ENCODE peak calls at places on chromosomes 4 and X, in seven cellular contexts. J is T-helper 1 cell, L is NAMALWA, V is mesothelial cell of epicardium, W is HuH-7.5, H is HCT116, A is H9. Y is an unnamed sample.

GRCh38 chr4:40502936-40503335 is 126.7 kb downstream of the RBM47 start:
- DNase-seq in J (no peak), A (no peak), H (no peak), L (no peak), W (no peak), V (no peak), Y (peak)

GRCh38 chr4:3781193-3781886 is 15.2 kb downstream of the ADRA2C start:
- DNase-seq in H (peak), A (no peak), W (no peak), J (no peak), L (peak), V (no peak), Y (peak)

GRCh38 chr4:80006935-80007744 is 65.9 kb downstream of the ANTXR2 start:
- DNase-seq in L (no peak), J (no peak), A (no peak), V (no peak), H (no peak), W (peak), Y (peak)

GRCh38 chr4:8908206-8908893 is 36.7 kb upstream of the HMX1 start:
- DNase-seq in V (peak), L (no peak), J (no peak), W (no peak), H (no peak), A (peak), Y (no peak)

GRCh38 chr4:2934077-2934812 is 29.0 kb downstream of the NOP14 start:
- DNase-seq in H (no peak), W (no peak), L (no peak), J (peak), V (peak), A (no peak), Y (peak)

GRCh38 chr4:26325191-26325590 is 4.4 kb downstream of the RBPJ start:
- DNase-seq in W (no peak), V (no peak), L (peak), A (no peak), H (peak), J (no peak), Y (peak)

GRCh38 chr4:66307641-66308438 is 637.6 kb upstream of the EPHA5 start:
- DNase-seq in H (no peak), V (no peak), L (no peak), A (no peak), J (no peak), W (no peak), Y (no peak)

GRCh38 chr4:110164251-110164650 is 34.2 kb downstream of the ELOVL6 start:
- DNase-seq in A (no peak), J (no peak), W (no peak), H (no peak), V (no peak), L (no peak), Y (no peak)

GRCh38 chr4:118265312-118266144 is 87.3 kb downstream of the PRSS12 start:
- DNase-seq in J (no peak), L (no peak), A (peak), H (no peak), W (no peak), V (no peak), Y (no peak)

GRCh38 chr4:101711590-101712255 is 78.8 kb upstream of the BANK1 start:
- DNase-seq in H (no peak), J (no peak), L (no peak), A (no peak), V (no peak), W (no peak), Y (no peak)

GRCh38 chr4:1375761-1376322 is 28.8 kb downstream of the UVSSA start:
- DNase-seq in A (no peak), L (no peak), J (peak), V (no peak), W (no peak), H (no peak), Y (no peak)

GRCh38 chrX:64394059-64394873 is 986 bp downstream of the MTMR8 start:
- DNase-seq in V (no peak), L (no peak), A (peak), W (no peak), H (no peak), J (no peak), Y (peak)

GRCh38 chr4:51894246-51894645 is 51.3 kb downstream of the DCUN1D4 start:
- DNase-seq in H (no peak), W (no peak), L (no peak), V (no peak), J (no peak), A (no peak), Y (no peak)

GRCh38 chr4:142202404-142203332 is 566.3 kb downstream of the IL15 start:
- DNase-seq in V (no peak), H (no peak), A (peak), W (no peak), L (no peak), J (no peak), Y (no peak)

GRCh38 chr4:151567056-151567455 is 158.1 kb downstream of the FHIP1A start:
- DNase-seq in J (no peak), V (no peak), W (no peak), H (no peak), A (no peak), L (peak), Y (peak)

GRCh38 chr4:55435136-55435535 is 39.4 kb downstream of the TMEM165 start:
- DNase-seq in V (no peak), L (peak), J (no peak), W (no peak), A (no peak), H (no peak), Y (no peak)

GRCh38 chr4:6609415-6610079 is 30.9 kb upstream of the MRFAP1 start:
- DNase-seq in W (no peak), J (no peak), H (no peak), V (no peak), L (no peak), A (no peak), Y (no peak)

GRCh38 chr4:184441461-184442392 is 32.6 kb downstream of the IRF2 start:
- DNase-seq in V (no peak), W (no peak), L (no peak), J (no peak), A (peak), H (no peak), Y (no peak)

GRCh38 chrX:74613350-74614192 is 853 bp downstream of the RLIM start:
- DNase-seq in A (no peak), J (no peak), L (peak), V (no peak), W (peak), H (no peak), Y (peak)

GRCh38 chr4:16783119-16783518 is 115.3 kb downstream of the LDB2 start:
- DNase-seq in H (no peak), A (peak), W (no peak), V (no peak), J (no peak), L (no peak), Y (no peak)

GRCh38 chr4:27931584-27931983 is 1070.9 kb downstream of the STIM2 start:
- DNase-seq in V (no peak), W (no peak), A (no peak), J (no peak), H (no peak), L (no peak), Y (no peak)

GRCh38 chrX:104113237-104113965 is 1.1 kb downstream of the ZCCHC18 start:
- DNase-seq in A (peak), H (no peak), W (peak), V (peak), J (peak), L (peak), Y (peak)

GRCh38 chr4:139875456-139875855 is 209.8 kb downstream of the MGST2 start:
- DNase-seq in H (no peak), A (peak), J (no peak), W (no peak), V (no peak), L (no peak), Y (no peak)

GRCh38 chr4:134470544-134470943 is 269.0 kb upstream of the PABPC4L start:
- DNase-seq in H (no peak), L (peak), W (peak), J (no peak), A (peak), V (no peak), Y (peak)

GRCh38 chr4:101050836-101051205 is 296.5 kb downstream of the PPP3CA start:
- DNase-seq in W (no peak), V (no peak), L (no peak), H (no peak), J (no peak), A (no peak), Y (no peak)

GRCh38 chr4:121989715-121990114 is 37.9 kb upstream of the TRPC3 start:
- DNase-seq in W (no peak), V (no peak), L (no peak), H (peak), A (no peak), J (no peak), Y (no peak)

GRCh38 chr4:78166582-78166981 is 109.5 kb downstream of the FRAS1 start:
- DNase-seq in L (no peak), J (no peak), W (no peak), A (no peak), V (no peak), H (no peak), Y (peak)

GRCh38 chr4:84967292-84967651 is 782 bp upstream of the WDFY3 start:
- DNase-seq in A (no peak), H (no peak), V (no peak), L (no peak), J (no peak), W (no peak), Y (no peak)

GRCh38 chr4:16250665-16251365 is 24.5 kb upstream of the TAPT1 start:
- DNase-seq in L (no peak), V (no peak), H (no peak), A (no peak), J (no peak), W (peak), Y (no peak)

GRCh38 chr4:123488916-123489315 is 92.3 kb downstream of the SPRY1 start:
- DNase-seq in V (no peak), J (no peak), A (no peak), W (no peak), H (peak), L (no peak), Y (peak)

GRCh38 chrX:70577442-70577841 is 132.8 kb downstream of the DLG3 start:
- DNase-seq in W (no peak), H (no peak), A (no peak), L (no peak), J (no peak), V (no peak), Y (no peak)

GRCh38 chr4:57612279-57612678 is 502.1 kb upstream of the IGFBP7 start:
- DNase-seq in J (no peak), V (no peak), H (no peak), L (no peak), A (no peak), W (no peak), Y (no peak)

GRCh38 chrX:11724122-11725017 is 33.7 kb upstream of the MSL3 start:
- DNase-seq in V (no peak), A (no peak), H (peak), W (no peak), L (peak), J (no peak), Y (peak)

GRCh38 chr4:29551813-29552212 is 1168.4 kb upstream of the PCDH7 start:
- DNase-seq in V (no peak), W (no peak), A (no peak), L (no peak), H (no peak), J (no peak), Y (no peak)

GRCh38 chr4:152052431-152053057 is 291.7 kb upstream of the GATB start:
- DNase-seq in J (no peak), V (no peak), A (no peak), L (peak), H (no peak), W (no peak), Y (peak)

GRCh38 chrX:115949900-115950822 is 220.4 kb upstream of the AGTR2 start:
- DNase-seq in J (no peak), V (no peak), W (no peak), L (peak), H (no peak), A (peak), Y (peak)